ENCODE peak calls at places on chromosomes 13 and 19, in eight cellular contexts. U is transverse colon, I is tibial artery, H is esophagus muscularis mucosa, W is fibroblast of lung, C is BE2C, D is IMR-90, Z is neuronal stem cell. Y is an unnamed sample.

GRCh38 chr19:1244693-1245451 is 3.3 kb downstream of the ATP5F1D start:
- DNase-seq in H (no peak), I (no peak), W (no peak), U (peak; percentile 85), Z (no peak), D (no peak), C (no peak), Y (no peak)

GRCh38 chr19:35459414-35460082 is 11.5 kb downstream of the FFAR2 start:
- DNase-seq in W (no peak), Z (no peak), C (no peak), I (no peak), H (no peak), U (peak; percentile 26), D (no peak), Y (no peak)

GRCh38 chr13:98890186-98890585 is 87.7 kb downstream of the DOCK9 start:
- DNase-seq in D (peak; percentile 74), H (no peak), U (no peak), C (peak; percentile 39), I (no peak), W (peak; percentile 96), Z (no peak), Y (no peak)

GRCh38 chr13:76992548-76993001 is 694 bp downstream of the CLN5 start:
- DNase-seq in H (no peak), W (peak; percentile 14), I (peak; percentile 36), D (peak; percentile 23), C (no peak), U (peak; percentile 28), Z (peak; percentile 5), Y (no peak)

GRCh38 chr19:37983916-37984315 is 76.9 kb downstream of the SIPA1L3 start:
- DNase-seq in U (no peak), W (peak; percentile 53), I (no peak), H (no peak), C (no peak), Z (no peak), D (no peak), Y (no peak)

GRCh38 chr19:1251503-1252220 is 3.3 kb downstream of the MIDN start:
- DNase-seq in W (no peak), D (no peak), C (peak; percentile 66), U (peak; percentile 52), I (no peak), Z (no peak), H (no peak), Y (no peak)

GRCh38 chr13:20703785-20704458 is 423 bp downstream of the IL17D start:
- DNase-seq in H (no peak), U (peak; percentile 87), Z (peak; percentile 67), C (peak; percentile 89), I (peak; percentile 62), W (peak; percentile 77), D (peak; percentile 82), Y (no peak)

GRCh38 chr19:35142531-35143230 is 374 bp upstream of the FXYD7 start:
- DNase-seq in C (peak; percentile 54), D (no peak), Z (no peak), U (peak; percentile 67), I (peak; percentile 36), W (no peak), H (no peak), Y (no peak)

GRCh38 chr19:49677901-49678674 is 1.0 kb downstream of the PRMT1 start:
- DNase-seq in D (peak; percentile 62), H (peak; percentile 93), Z (peak; percentile 93), W (peak; percentile 40), U (peak; percentile 78), I (peak; percentile 73), C (peak; percentile 90), Y (peak; percentile 69)

GRCh38 chr13:52725302-52725701 is 14.3 kb downstream of the CNMD start:
- DNase-seq in D (no peak), C (no peak), U (no peak), Z (no peak), W (no peak), H (no peak), I (no peak), Y (no peak)

GRCh38 chr19:45901432-45901903 is 945 bp downstream of the MYPOP start:
- DNase-seq in D (peak; percentile 42), H (no peak), I (peak; percentile 33), U (peak; percentile 48), Z (no peak), W (peak; percentile 50), C (peak; percentile 54), Y (no peak)

GRCh38 chr19:55390461-55390880 is 4.7 kb downstream of the RPL28 start:
- DNase-seq in H (no peak), W (no peak), I (no peak), C (no peak), D (no peak), Z (no peak), U (no peak), Y (no peak)

GRCh38 chr19:53960886-53961285 is 1.9 kb upstream of the CACNG8 start:
- DNase-seq in W (no peak), U (no peak), C (no peak), I (no peak), Z (no peak), D (no peak), H (no peak), Y (no peak)

GRCh38 chr19:5580116-5580515 is 12.4 kb upstream of the TINCR start:
- DNase-seq in Z (no peak), D (no peak), I (no peak), U (no peak), W (no peak), C (no peak), H (no peak), Y (no peak)

GRCh38 chr13:107713314-107713713 is 502.0 kb downstream of the LIG4 start:
- DNase-seq in Z (no peak), U (no peak), I (no peak), H (no peak), C (no peak), D (no peak), W (peak; percentile 18), Y (no peak)

GRCh38 chr19:32367063-32367462 is 21.7 kb downstream of the ZNF507 start:
- DNase-seq in D (no peak), I (no peak), W (no peak), C (no peak), H (no peak), Z (no peak), U (no peak), Y (no peak)

DNA sequence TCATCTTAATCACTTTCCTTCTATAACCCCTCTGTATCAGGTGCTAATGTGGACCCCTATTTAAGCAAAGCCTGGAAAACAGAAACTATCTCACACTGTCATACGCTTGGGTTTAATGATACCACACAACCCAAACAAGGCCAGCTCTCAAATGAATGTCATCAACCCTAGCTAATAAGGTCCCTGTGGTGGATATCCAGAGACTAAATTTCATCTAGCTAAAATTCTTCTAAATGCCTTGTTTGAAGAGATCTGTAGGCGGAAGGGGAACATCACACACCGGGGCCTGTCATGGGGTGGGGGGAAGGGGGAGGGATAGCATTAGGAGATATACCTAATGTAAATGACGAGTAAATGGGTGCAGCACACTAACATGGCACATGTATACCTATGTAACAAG is 95.5 kb downstream of the FOXO1 start:
- DNase-seq in D (no peak), H (no peak), C (no peak), W (no peak), U (no peak), Z (no peak), I (no peak), Y (no peak)
- H3K4me1 ChIP-seq in D (no peaks in the 10 kb centered on the region), H (peaks cover 73% of the 10 kb centered on the region), C (peaks cover 5% of the 10 kb centered on the region), W (no peaks in the 10 kb centered on the region), U (peaks cover 18% of the 10 kb centered on the region), Z (no peaks in the 10 kb centered on the region), I (peaks cover 3% of the 10 kb centered on the region), Y (no peaks in the 10 kb centered on the region)

GRCh38 chr19:43936219-43936618 is 1.1 kb upstream of the ZNF45 start:
- DNase-seq in C (no peak), W (no peak), U (no peak), H (no peak), I (no peak), Z (no peak), D (no peak), Y (no peak)
- H3K4me3 ChIP-seq in C (no peak overlapping the region), W (no peak overlapping the region), U (no peak overlapping the region), H (no peak overlapping the region), I (no peak overlapping the region), Z (no peak overlapping the region), D (no peak overlapping the region), Y (no peak overlapping the region)

GRCh38 chr13:49607761-49608160 is 20.5 kb upstream of the ARL11 start:
- DNase-seq in H (no peak), U (no peak), D (no peak), W (no peak), C (no peak), Z (no peak), I (no peak), Y (no peak)
- H3K4me1 ChIP-seq in H (peaks cover 9% of the 10 kb centered on the region), U (no peaks in the 10 kb centered on the region), D (no peaks in the 10 kb centered on the region), W (no peaks in the 10 kb centered on the region), C (no peaks in the 10 kb centered on the region), Z (no peaks in the 10 kb centered on the region), I (no peaks in the 10 kb centered on the region), Y (no peaks in the 10 kb centered on the region)

DNA sequence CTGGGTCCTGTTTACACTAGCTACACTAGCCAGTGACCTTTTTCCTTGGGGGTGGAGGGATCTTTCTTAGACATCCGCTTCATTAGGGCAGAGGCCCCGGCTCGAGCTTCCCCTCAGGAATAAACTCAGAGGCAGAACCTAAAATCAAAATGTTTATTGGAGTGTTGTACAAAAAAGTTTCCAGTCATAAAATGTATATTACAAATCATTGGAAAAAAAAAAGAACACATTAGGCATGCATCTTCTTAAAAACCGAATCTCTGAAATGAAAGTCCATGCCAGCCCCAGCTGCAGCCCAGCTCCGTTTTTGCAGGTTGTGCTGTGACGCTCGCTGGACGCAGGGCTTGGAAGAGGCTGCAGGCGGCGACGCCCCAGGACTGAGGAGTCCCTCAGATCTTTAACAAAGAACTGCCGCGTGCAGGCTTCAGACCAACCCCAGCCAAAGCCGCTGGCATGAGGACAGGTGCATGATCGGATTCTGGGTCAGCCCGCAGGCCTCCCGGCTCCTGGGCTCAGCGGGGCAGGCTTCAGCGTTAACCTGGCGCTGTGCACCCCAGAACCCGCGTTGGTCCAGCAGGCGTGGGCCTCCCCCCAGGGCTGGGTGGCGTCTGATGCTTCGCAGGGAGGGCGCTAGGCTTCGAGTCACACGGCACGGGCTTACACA is 773 bp upstream of the TIMM13 start:
- DNase-seq in H (no peak), U (peak; percentile 39), C (peak; percentile 53), Z (no peak), W (peak; percentile 24), I (no peak), D (peak; percentile 8), Y (no peak)
- H3K4me3 ChIP-seq in H (peak overlapping the region; percentile 91), U (peak overlapping the region; percentile 82), C (peak overlapping the region; percentile 88), Z (peak overlapping the region; percentile 88), W (peak overlapping the region; percentile 92), I (peak overlapping the region; percentile 85), D (no peak overlapping the region), Y (peak overlapping the region; percentile 99)

GRCh38 chr13:49259586-49259985 is 11.9 kb downstream of the CDADC1 start:
- DNase-seq in W (no peak), C (no peak), U (no peak), D (no peak), Z (no peak), I (no peak), H (no peak), Y (no peak)
- H3K4me1 ChIP-seq in W (no peaks in the 10 kb centered on the region), C (no peaks in the 10 kb centered on the region), U (no peaks in the 10 kb centered on the region), D (no peaks in the 10 kb centered on the region), Z (no peaks in the 10 kb centered on the region), I (no peaks in the 10 kb centered on the region), H (no peaks in the 10 kb centered on the region), Y (no peaks in the 10 kb centered on the region)

DNA sequence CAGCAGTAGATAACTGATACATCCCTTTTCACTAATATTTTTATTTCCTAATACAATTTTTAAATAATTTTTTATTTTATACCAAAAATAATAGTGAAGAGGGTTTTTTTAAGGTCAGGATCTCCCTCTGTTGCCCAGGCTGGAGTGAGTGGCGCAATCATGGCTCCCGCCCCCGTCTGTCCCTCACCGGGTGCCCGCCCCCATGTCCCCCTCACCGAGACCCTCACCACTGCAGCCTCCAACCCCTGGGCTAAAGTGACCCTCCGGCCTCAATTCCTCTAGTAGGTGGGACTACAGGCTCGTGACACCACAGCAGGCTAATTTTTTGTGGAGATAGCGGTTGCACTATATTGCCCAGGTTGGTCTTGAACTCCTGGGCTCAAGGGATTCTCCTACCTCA is 17.8 kb upstream of the ZNF846 start:
- DNase-seq in W (no peak), Z (no peak), I (no peak), C (no peak), U (peak; percentile 23), D (no peak), H (no peak), Y (no peak)
- H3K4me3 ChIP-seq in W (no peak overlapping the region), Z (peak overlapping the region; percentile 71), I (peak overlapping the region; percentile 92), C (peak overlapping the region; percentile 62), U (peak overlapping the region; percentile 77), D (peak overlapping the region; percentile 92), H (peak overlapping the region; percentile 88), Y (peak overlapping the region; percentile 64)

Y was measured in NT2/D1.